ENCODE peak calls at places on chromosomes 12 and 14, in five cellular contexts. F is K562, R is epithelial cell of esophagus, D is left ventricle myocardium inferior, S is IMR-90. M is an unnamed sample.

GRCh38 chr12:47557401-47557800 is 148.4 kb downstream of the RPAP3 start:
- DNase-seq in S (no peak), F (no peak), R (no peak), D (no peak), M (no peak)

GRCh38 chr14:93587330-93587729 is 156.6 kb downstream of the UNC79 start:
- DNase-seq in R (peak), F (no peak), D (no peak), S (no peak), M (no peak)

GRCh38 chr12:56955631-56956256 is 1.7 kb downstream of the RDH16 start:
- DNase-seq in S (peak), F (no peak), R (peak), D (no peak), M (no peak)

GRCh38 chr12:52380271-52380694 is 5.2 kb downstream of the KRT84 start:
- DNase-seq in D (no peak), S (no peak), F (peak), R (peak), M (peak)

GRCh38 chr14:68715032-68715924 is 77.6 kb downstream of the ZFP36L1 start:
- DNase-seq in F (peak), R (peak), S (peak), D (no peak), M (no peak)

GRCh38 chr14:42459171-42459685 is 852.6 kb downstream of the LRFN5 start:
- DNase-seq in D (no peak), F (no peak), S (no peak), R (no peak), M (no peak)

GRCh38 chr12:66668311-66668710 is 10.6 kb downstream of the GRIP1 start:
- DNase-seq in F (no peak), S (no peak), R (no peak), D (no peak), M (no peak)

GRCh38 chr14:28952707-28953106 is 186.1 kb downstream of the FOXG1 start:
- DNase-seq in D (no peak), R (no peak), F (no peak), S (no peak), M (peak)

GRCh38 chr12:32072102-32072501 is 34.5 kb upstream of the BICD1 start:
- DNase-seq in D (no peak), R (no peak), F (no peak), S (no peak), M (no peak)

GRCh38 chr14:92207928-92208265 is 86.1 kb downstream of the CPSF2 start:
- DNase-seq in S (no peak), R (no peak), D (no peak), F (no peak), M (no peak)

GRCh38 chr12:127079636-127080035 is 1187.3 kb upstream of the TMEM132C start:
- DNase-seq in F (no peak), R (no peak), D (no peak), S (no peak), M (no peak)

GRCh38 chr14:54894995-54895394 is 7.6 kb downstream of the GCH1 start:
- DNase-seq in R (peak), F (no peak), S (peak), D (no peak), M (peak)

GRCh38 chr14:75531660-75532317 is 9.5 kb downstream of the BATF start:
- DNase-seq in D (no peak), S (no peak), F (no peak), R (peak), M (no peak)

GRCh38 chr14:61561657-61562276 is 133.5 kb upstream of the HIF1A start:
- DNase-seq in R (peak), S (peak), D (peak), F (no peak), M (no peak)

GRCh38 chr12:85951823-85952222 is 77.7 kb downstream of the NTS start:
- DNase-seq in R (peak), S (peak), F (no peak), D (no peak), M (peak)

GRCh38 chr12:79326663-79327062 is 364.1 kb downstream of the PAWR start:
- DNase-seq in S (no peak), R (peak), F (no peak), D (no peak), M (no peak)

GRCh38 chr14:64704743-64705405 is 650 bp downstream of the PLEKHG3 start:
- DNase-seq in D (no peak), R (no peak), S (peak), F (no peak), M (no peak)

GRCh38 chr14:39456702-39457250 is 24.5 kb upstream of the FBXO33 start:
- DNase-seq in R (no peak), F (no peak), S (no peak), D (no peak), M (no peak)

GRCh38 chr12:112381421-112381897 is 772 bp downstream of the HECTD4 start:
- DNase-seq in R (peak), D (peak), F (peak), S (no peak), M (peak)

GRCh38 chr12:64461634-64462414 is 9.9 kb downstream of the TBK1 start:
- DNase-seq in F (no peak), S (peak), D (no peak), R (peak), M (no peak)

GRCh38 chr14:99619873-99620834 is 16.1 kb upstream of the CCDC85C start:
- DNase-seq in F (no peak), S (peak), R (peak), D (no peak), M (no peak)

GRCh38 chr14:67934087-67934486 is 114.5 kb downstream of the RAD51B start:
- DNase-seq in D (no peak), R (peak), F (peak), S (peak), M (peak)

GRCh38 chr12:24898606-24899005 is 50.3 kb downstream of the BCAT1 start:
- DNase-seq in F (no peak), D (no peak), S (no peak), R (peak), M (no peak)

GRCh38 chr14:41986726-41987125 is 380.1 kb downstream of the LRFN5 start:
- DNase-seq in R (peak), D (no peak), S (peak), F (no peak), M (peak)

GRCh38 chr12:104177663-104178501 is 37.7 kb upstream of the TXNRD1 start:
- DNase-seq in D (peak), F (peak), R (peak), S (peak), M (no peak)

GRCh38 chr12:22935090-22935489 is 310.1 kb downstream of the ETNK1 start:
- DNase-seq in F (no peak), D (peak), R (no peak), S (no peak), M (no peak)

GRCh38 chr12:127903146-127903545 is 363.8 kb upstream of the TMEM132C start:
- DNase-seq in D (no peak), S (no peak), R (no peak), F (no peak), M (no peak)

GRCh38 chr14:104195854-104196253 is 57.5 kb downstream of the KIF26A start:
- DNase-seq in R (no peak), F (no peak), S (no peak), D (no peak), M (no peak)

GRCh38 chr12:132489078-132489601 is 811 bp upstream of the FBRSL1 start:
- DNase-seq in D (peak), R (no peak), S (no peak), F (no peak), M (no peak)

GRCh38 chr12:99195474-99195873 is 452.1 kb upstream of the GARIN6 start:
- DNase-seq in D (no peak), F (no peak), R (no peak), S (no peak), M (peak)

GRCh38 chr12:126856958-126857357 is 1410.0 kb upstream of the TMEM132C start:
- DNase-seq in S (no peak), R (no peak), D (no peak), F (no peak), M (no peak)

GRCh38 chr14:102221026-102221425 is 81.3 kb downstream of the WDR20 start:
- DNase-seq in S (peak), D (no peak), F (no peak), R (peak), M (no peak)

GRCh38 chr14:57870686-57871457 is 5.0 kb upstream of the SLC35F4 start:
- DNase-seq in R (no peak), S (no peak), D (no peak), F (no peak), M (no peak)

GRCh38 chr12:51025182-51025747 is 919 bp downstream of the SLC11A2 start:
- DNase-seq in S (no peak), R (no peak), F (no peak), D (no peak), M (peak)

GRCh38 chr14:68333265-68333664 is 459.6 kb downstream of the ZFP36L1 start:
- DNase-seq in F (no peak), S (no peak), R (no peak), D (no peak), M (no peak)

GRCh38 chr12:28127455-28127854 is 62.8 kb upstream of the CCDC91 start:
- DNase-seq in S (no peak), F (no peak), R (peak), D (no peak), M (no peak)
- H3K4me3 ChIP-seq in S (no peak), F (no peak), R (no peak), D (no peak), M (no peak)

GRCh38 chr14:32896979-32897723 is 41.5 kb upstream of the NPAS3 start:
- DNase-seq in S (peak), D (no peak), F (no peak), R (no peak), M (no peak)

GRCh38 chr14:32898876-32899275 is 39.8 kb upstream of the NPAS3 start:
- DNase-seq in R (no peak), D (no peak), F (no peak), S (no peak), M (no peak)

GRCh38 chr14:32900602-32901001 is 38.1 kb upstream of the NPAS3 start:
- DNase-seq in F (no peak), S (no peak), R (no peak), D (no peak), M (no peak)

GRCh38 chr14:32897724-32898064 is 41.0 kb upstream of the NPAS3 start:
- DNase-seq in F (no peak), D (no peak), S (no peak), R (no peak), M (no peak)
- H3K4me3 ChIP-seq in F (peak), D (peak), S (peak), R (no peak), M (no peak)

GRCh38 chr12:119594399-119594730 is 791 bp downstream of the TMEM233 start:
- DNase-seq in R (no peak), D (no peak), S (no peak), F (no peak), M (peak)
- H3K4me3 ChIP-seq in R (no peak), D (peak), S (no peak), F (no peak), M (no peak)

GRCh38 chr12:89245090-89245489 is 107.2 kb downstream of the DUSP6 start:
- DNase-seq in R (peak), S (peak), D (no peak), F (no peak), M (no peak)
- H3K4me3 ChIP-seq in R (no peak), S (no peak), D (no peak), F (no peak), M (no peak)

M was measured in Karpas-422.